ENCODE peak calls at places on chromosome 4, in four cellular contexts. L is mesendoderm, M is fibroblast of lung, A is tibial nerve. C is an unnamed sample.

GRCh38 chr4:9685692-9686091 is 95.7 kb upstream of the DRD5 start:
- DNase-seq in A (no peak), L (no peak), M (no peak), C (no peak)

GRCh38 chr4:38469410-38469809 is 194.6 kb upstream of the KLF3 start:
- DNase-seq in L (no peak), A (no peak), M (no peak), C (no peak)

GRCh38 chr4:23614284-23614892 is 275.5 kb downstream of the PPARGC1A start:
- DNase-seq in A (no peak), L (peak; percentile 79), M (peak; percentile 61), C (peak; percentile 26)

GRCh38 chr4:122083356-122083755 is 68.8 kb upstream of the BLTP1 start:
- DNase-seq in A (no peak), L (no peak), M (no peak), C (no peak)

GRCh38 chr4:27184508-27185155 is 324.0 kb downstream of the STIM2 start:
- DNase-seq in M (no peak), L (no peak), A (no peak), C (no peak)

GRCh38 chr4:94455081-94455480 is 3.3 kb downstream of the PDLIM5 start:
- DNase-seq in L (no peak), A (peak; percentile 23), M (peak; percentile 87), C (no peak)

GRCh38 chr4:77010841-77011354 is 61.3 kb downstream of the SEPTIN11 start:
- DNase-seq in L (no peak), M (peak; percentile 88), A (no peak), C (no peak)

GRCh38 chr4:10095296-10095991 is 21.2 kb downstream of the WDR1 start:
- DNase-seq in M (no peak), L (no peak), A (no peak), C (no peak)

GRCh38 chr4:111601671-111602070 is 543.6 kb upstream of the FAM241A start:
- DNase-seq in A (no peak), L (no peak), M (peak; percentile 5), C (no peak)

GRCh38 chr4:166501941-166502382 is 628.9 kb downstream of the TLL1 start:
- DNase-seq in M (peak; percentile 9), L (peak; percentile 92), A (no peak), C (peak; percentile 29)

GRCh38 chr4:98586231-98586630 is 72.2 kb downstream of the TSPAN5 start:
- DNase-seq in A (no peak), L (no peak), M (no peak), C (no peak)

GRCh38 chr4:184348311-184349233 is 125.8 kb downstream of the IRF2 start:
- DNase-seq in M (peak; percentile 25), A (no peak), L (peak; percentile 20), C (no peak)

GRCh38 chr4:168357941-168358340 is 39.4 kb upstream of the DDX60 start:
- DNase-seq in A (no peak), M (peak; percentile 77), L (no peak), C (no peak)

GRCh38 chr4:78325244-78326187 is 226.1 kb upstream of the ANXA3 start:
- DNase-seq in L (no peak), M (no peak), A (no peak), C (no peak)

GRCh38 chr4:11480683-11481082 is 52.0 kb upstream of the HS3ST1 start:
- DNase-seq in A (peak; percentile 49), M (no peak), L (no peak), C (no peak)

GRCh38 chr4:73028621-73029020 is 40.9 kb downstream of the COX18 start:
- DNase-seq in L (no peak), A (no peak), M (no peak), C (no peak)

GRCh38 chr4:174377613-174378012 is 93.9 kb downstream of the CEP44 start:
- DNase-seq in L (no peak), M (peak; percentile 36), A (no peak), C (no peak)

GRCh38 chr4:104490096-104490769 is 4.5 kb downstream of the CXXC4 start:
- DNase-seq in L (peak; percentile 52), M (no peak), A (no peak), C (peak; percentile 39)

GRCh38 chr4:187227907-187228699 is 504.4 kb upstream of the FAT1 start:
- DNase-seq in A (no peak), L (peak; percentile 22), M (no peak), C (no peak)

GRCh38 chr4:7398104-7398423 is 36.7 kb downstream of the PSAPL1 start:
- DNase-seq in A (no peak), M (peak; percentile 93), L (no peak), C (no peak)

GRCh38 chr4:52751349-52751911 is at the start of gene ERVMER34-1:
- DNase-seq in A (peak; percentile 14), L (peak; percentile 86), M (peak; percentile 27), C (peak; percentile 91)

GRCh38 chr4:168388890-168389289 is 70.3 kb upstream of the DDX60 start:
- DNase-seq in M (peak; percentile 66), L (no peak), A (no peak), C (no peak)

GRCh38 chr4:107035711-107036601 is at the start of gene DKK2:
- DNase-seq in M (peak; percentile 50), L (peak; percentile 45), A (peak; percentile 51), C (peak; percentile 50)

GRCh38 chr4:176149680-176150079 is 45.7 kb downstream of the SPATA4 start:
- DNase-seq in M (peak; percentile 12), A (no peak), L (no peak), C (no peak)

GRCh38 chr4:129804458-129804981 is 708.6 kb downstream of the C4orf33 start:
- DNase-seq in A (no peak), L (peak; percentile 23), M (no peak), C (no peak)

GRCh38 chr4:60948008-60948407 is 252.1 kb upstream of the ADGRL3 start:
- DNase-seq in L (no peak), A (no peak), M (peak; percentile 52), C (no peak)

GRCh38 chr4:85886665-85887064 is 411.7 kb downstream of the ARHGAP24 start:
- DNase-seq in A (no peak), M (no peak), L (no peak), C (no peak)

GRCh38 chr4:23130845-23131244 is 438.1 kb downstream of the GBA3 start:
- DNase-seq in L (no peak), A (no peak), M (no peak), C (no peak)

GRCh38 chr4:120921456-120922389 is 803 bp downstream of the PRDM5 start:
- DNase-seq in L (peak; percentile 59), M (peak; percentile 80), A (peak; percentile 19), C (peak; percentile 69)

GRCh38 chr4:142846729-142847606 is 867 bp upstream of the INPP4B start:
- DNase-seq in A (peak; percentile 24), L (peak; percentile 68), M (peak; percentile 40), C (peak; percentile 30)

GRCh38 chr4:105305019-105305836 is 158.6 kb downstream of the TET2 start:
- DNase-seq in A (no peak), M (no peak), L (no peak), C (no peak)

GRCh38 chr4:128871948-128872347 is 62.4 kb downstream of the JADE1 start:
- DNase-seq in M (peak; percentile 90), L (no peak), A (no peak), C (no peak)

GRCh38 chr4:82797591-82798081 is 960 bp downstream of the SCD5 start:
- DNase-seq in L (peak; percentile 55), M (peak; percentile 61), A (no peak), C (peak; percentile 77)

GRCh38 chr4:16092682-16093319 is 9.0 kb upstream of the PROM1 start:
- DNase-seq in A (no peak), L (peak; percentile 36), M (no peak), C (no peak)

GRCh38 chr4:94827481-94828110 is 69.8 kb downstream of the BMPR1B start:
- DNase-seq in A (no peak), M (peak; percentile 86), L (peak; percentile 94), C (no peak)

GRCh38 chr4:83405844-83406816 is 49.5 kb downstream of the HELQ start:
- DNase-seq in M (no peak), A (no peak), L (no peak), C (no peak)

DNA sequence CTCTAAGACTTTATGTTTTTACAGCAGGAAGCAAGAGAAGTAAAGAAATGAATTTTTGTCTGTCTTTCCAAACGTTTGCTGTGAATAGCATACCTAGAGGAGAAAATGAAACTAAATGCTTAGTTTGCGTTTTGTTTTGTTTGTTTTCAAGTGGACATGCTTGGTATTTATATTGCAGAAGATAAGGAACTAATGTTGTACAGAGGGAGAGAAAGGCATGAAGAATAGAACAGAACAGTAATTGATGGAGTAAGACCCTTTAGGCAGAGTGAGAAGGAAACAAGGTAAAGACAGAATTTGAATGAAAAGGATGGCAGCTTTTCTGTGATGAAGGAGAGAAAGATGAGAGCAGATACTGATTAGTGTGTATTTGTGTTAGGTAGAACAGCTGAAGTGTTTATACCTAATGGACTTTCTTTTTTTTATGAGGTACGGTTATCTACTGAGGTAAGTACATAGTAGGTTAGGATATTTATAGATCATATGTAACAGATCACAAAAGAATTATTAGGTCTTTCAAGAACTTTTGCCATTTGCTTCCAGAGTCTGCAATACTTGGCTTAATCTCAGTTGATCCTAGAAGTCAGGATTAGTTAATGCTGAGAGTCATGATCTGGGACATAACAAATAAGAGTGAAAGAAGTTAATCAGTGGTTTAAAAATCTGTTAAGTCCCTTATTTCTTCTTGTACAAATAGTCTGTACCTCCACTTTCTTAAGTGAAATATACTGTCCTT is 36.9 kb downstream of the FABP2 start:
- DNase-seq in L (no peak), M (peak; percentile 19), A (no peak), C (no peak)
- H3K4me3 ChIP-seq in L (no peak overlapping the region), M (peak overlapping the region; percentile 69), A (no peak overlapping the region), C (no peak overlapping the region)

GRCh38 chr4:3145251-3145908 is 70.9 kb downstream of the HTT start:
- DNase-seq in L (no peak), M (peak; percentile 40), A (no peak), C (no peak)

GRCh38 chr4:3148926-3149325 is 74.4 kb downstream of the HTT start:
- DNase-seq in A (no peak), L (no peak), M (no peak), C (no peak)
- H3K36me3 ChIP-seq in A (peaks cover 7% of the 10 kb centered on the region), L (peaks cover 15% of the 10 kb centered on the region), M (peaks cover 15% of the 10 kb centered on the region), C (peaks cover 29% of the 10 kb centered on the region)

GRCh38 chr4:41611881-41612871 is 74.2 kb downstream of the LIMCH1 start:
- DNase-seq in A (peak; percentile 37), L (peak; percentile 69), M (peak; percentile 89), C (peak; percentile 24)
- H3K4me3 ChIP-seq in A (peak overlapping the region; percentile 26), L (no peak overlapping the region), M (no peak overlapping the region), C (no peak overlapping the region)

DNA sequence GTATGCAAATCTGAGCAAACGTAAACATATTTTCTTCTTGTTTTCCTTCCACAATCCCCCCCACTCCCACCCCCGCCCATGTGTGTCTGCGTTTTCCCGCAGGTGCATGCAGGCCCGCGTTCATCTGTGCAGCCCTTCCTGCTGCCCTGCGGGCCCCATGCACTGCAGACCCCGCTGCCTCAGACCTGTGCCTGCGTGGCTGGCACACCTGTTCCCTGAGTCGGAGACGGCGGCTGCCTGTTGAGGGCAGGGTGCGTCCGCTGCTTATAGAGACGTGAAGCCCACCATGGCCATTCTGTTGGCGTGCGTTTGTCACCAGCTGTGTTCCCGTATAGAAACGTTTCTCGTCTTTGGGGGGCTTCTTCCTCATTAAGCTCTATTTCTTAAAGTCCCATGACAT is 51.5 kb downstream of the PCGF3 start:
- DNase-seq in A (no peak), M (no peak), L (no peak), C (peak; percentile 23)
- H3K36me3 ChIP-seq in A (peaks cover 22% of the 10 kb centered on the region), M (peaks cover 22% of the 10 kb centered on the region), L (peaks cover 8% of the 10 kb centered on the region), C (peaks cover 5% of the 10 kb centered on the region)

DNA sequence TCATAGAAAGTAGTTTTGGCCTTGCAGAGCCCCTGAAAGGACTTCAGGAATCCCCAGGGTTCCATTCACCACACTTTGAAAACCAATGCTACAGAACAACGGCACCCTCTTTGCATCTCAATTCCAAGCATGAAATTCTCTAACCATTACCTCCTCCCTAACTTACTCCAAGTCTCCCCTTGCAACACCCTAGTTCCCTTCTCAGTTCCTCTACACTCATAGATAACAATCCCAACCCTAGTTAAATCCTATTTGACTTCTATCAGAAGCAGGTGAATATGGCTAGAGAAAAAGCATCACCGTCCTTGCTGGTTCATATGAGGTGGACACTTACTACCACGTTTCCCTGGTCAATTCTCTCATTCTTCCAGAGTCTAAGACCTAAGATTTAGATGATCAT is 2.4 kb downstream of the RCHY1 start:
- DNase-seq in L (peak; percentile 19), M (no peak), A (no peak), C (peak; percentile 10)
- H3K4me3 ChIP-seq in L (no peak overlapping the region), M (peak overlapping the region; percentile 47), A (no peak overlapping the region), C (no peak overlapping the region)